ENCODE peak calls at places on chromosomes 16 and 17, in seven cellular contexts. Q, V, J, U, C, G and B are unnamed samples.

GRCh38 chr16:15434425-15435215 is at the start of gene BMERB1:
- DNase-seq in U (peak; percentile 61), Q (peak; percentile 94), J (peak; percentile 79), G (peak; percentile 79), C (peak; percentile 23), V (peak; percentile 81), B (peak; percentile 70)

GRCh38 chr16:81429045-81429521 is 15.5 kb upstream of the CMIP start:
- DNase-seq in Q (peak; percentile 56), C (no peak), V (no peak), U (no peak), J (no peak), G (no peak), B (no peak)

GRCh38 chr16:85311741-85312140 is 199.5 kb upstream of the CIBAR2 start:
- DNase-seq in Q (no peak), U (no peak), V (no peak), J (no peak), G (no peak), C (no peak), B (no peak)

GRCh38 chr17:57401556-57402488 is 145.5 kb downstream of the MSI2 start:
- DNase-seq in J (no peak), U (no peak), V (no peak), Q (peak; percentile 44), G (no peak), C (no peak), B (no peak)

GRCh38 chr16:82855471-82855870 is 228.7 kb downstream of the CDH13 start:
- DNase-seq in U (no peak), G (no peak), Q (no peak), C (no peak), J (no peak), V (no peak), B (no peak)

GRCh38 chr17:28547623-28548416 is 4.6 kb downstream of the UNC119 start:
- DNase-seq in V (peak; percentile 92), J (peak; percentile 79), G (peak; percentile 65), C (peak; percentile 60), Q (peak; percentile 92), U (peak; percentile 91), B (peak; percentile 63)

GRCh38 chr16:31373235-31373634 is 18.3 kb downstream of the ITGAX start:
- DNase-seq in G (no peak), V (no peak), U (no peak), J (no peak), Q (no peak), C (no peak), B (no peak)

GRCh38 chr17:10249271-10250010 is 51.0 kb upstream of the GAS7 start:
- DNase-seq in G (no peak), C (no peak), J (no peak), U (no peak), Q (no peak), V (no peak), B (no peak)

GRCh38 chr17:74520790-74521480 is 10.3 kb downstream of the CD300LB start:
- DNase-seq in G (no peak), J (no peak), V (no peak), Q (no peak), C (peak; percentile 16), U (peak; percentile 17), B (no peak)

GRCh38 chr17:36182176-36183000 is 6.0 kb upstream of the TBC1D3B start:
- DNase-seq in C (no peak), U (no peak), V (peak; percentile 86), J (peak; percentile 52), G (no peak), Q (no peak), B (no peak)

GRCh38 chr16:1613240-1613639 is 1.1 kb downstream of the CRAMP1 start:
- DNase-seq in Q (no peak), C (no peak), V (no peak), J (no peak), U (peak; percentile 25), G (no peak), B (no peak)

GRCh38 chr17:29059281-29059680 is 16.3 kb downstream of the PIPOX start:
- DNase-seq in V (no peak), J (no peak), C (no peak), U (no peak), Q (no peak), G (no peak), B (no peak)

GRCh38 chr16:51592013-51592501 is 441.0 kb upstream of the SALL1 start:
- DNase-seq in J (no peak), V (no peak), G (no peak), C (no peak), Q (no peak), U (no peak), B (no peak)

GRCh38 chr16:46859719-46860152 is 24.4 kb upstream of the GPT2 start:
- DNase-seq in U (peak; percentile 41), V (peak; percentile 31), J (no peak), G (no peak), C (no peak), Q (no peak), B (no peak)

GRCh38 chr16:57476546-57477410 is 9.5 kb downstream of the DOK4 start:
- DNase-seq in V (peak; percentile 54), G (no peak), C (no peak), J (no peak), Q (peak; percentile 43), U (no peak), B (no peak)

GRCh38 chr17:12631076-12631475 is 34.6 kb upstream of the MYOCD start:
- DNase-seq in J (no peak), Q (no peak), C (no peak), V (no peak), U (no peak), G (no peak), B (no peak)

GRCh38 chr17:60524463-60525346 is 1.3 kb downstream of the APPBP2 start:
- DNase-seq in Q (peak; percentile 25), J (no peak), C (no peak), U (no peak), V (no peak), G (no peak), B (no peak)

DNA sequence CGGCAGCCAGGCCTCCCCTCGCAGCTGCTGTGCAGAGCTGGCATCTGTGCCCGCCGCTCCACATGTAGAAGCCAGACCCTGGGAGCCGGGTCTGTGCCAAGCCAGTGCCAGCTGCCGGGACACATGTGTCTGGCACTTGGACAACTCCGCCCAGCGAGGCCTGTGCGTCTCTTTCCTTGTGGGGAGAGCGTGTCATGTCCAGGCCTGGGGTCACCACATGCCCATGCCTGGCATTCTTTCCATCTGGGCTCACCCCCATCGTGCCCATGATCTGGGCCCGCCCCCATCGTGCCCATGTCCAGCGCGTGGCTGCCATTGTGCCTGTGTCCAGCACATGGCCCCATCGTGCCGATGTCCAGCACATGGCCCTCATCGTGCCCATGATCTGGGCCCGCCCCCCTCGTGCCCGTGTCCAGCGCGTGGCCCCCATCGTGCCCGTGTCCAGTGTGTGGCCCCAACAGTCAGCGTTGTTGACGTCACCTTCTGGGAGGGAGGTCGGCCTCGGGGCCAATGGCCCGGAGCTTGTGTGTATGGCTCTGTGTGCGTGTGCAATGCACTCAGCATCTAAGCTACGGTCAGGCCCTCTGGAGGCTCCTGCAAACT is 13.3 kb upstream of the ACSF3 start:
- DNase-seq in U (no peak), V (no peak), G (no peak), Q (no peak), J (no peak), C (no peak), B (no peak)
- H3K27ac ChIP-seq in U (no peak overlapping the region), V (no peak overlapping the region), G (no peak overlapping the region), Q (no peak overlapping the region), J (no peak overlapping the region), C (no peak overlapping the region), B (no peak overlapping the region)

DNA sequence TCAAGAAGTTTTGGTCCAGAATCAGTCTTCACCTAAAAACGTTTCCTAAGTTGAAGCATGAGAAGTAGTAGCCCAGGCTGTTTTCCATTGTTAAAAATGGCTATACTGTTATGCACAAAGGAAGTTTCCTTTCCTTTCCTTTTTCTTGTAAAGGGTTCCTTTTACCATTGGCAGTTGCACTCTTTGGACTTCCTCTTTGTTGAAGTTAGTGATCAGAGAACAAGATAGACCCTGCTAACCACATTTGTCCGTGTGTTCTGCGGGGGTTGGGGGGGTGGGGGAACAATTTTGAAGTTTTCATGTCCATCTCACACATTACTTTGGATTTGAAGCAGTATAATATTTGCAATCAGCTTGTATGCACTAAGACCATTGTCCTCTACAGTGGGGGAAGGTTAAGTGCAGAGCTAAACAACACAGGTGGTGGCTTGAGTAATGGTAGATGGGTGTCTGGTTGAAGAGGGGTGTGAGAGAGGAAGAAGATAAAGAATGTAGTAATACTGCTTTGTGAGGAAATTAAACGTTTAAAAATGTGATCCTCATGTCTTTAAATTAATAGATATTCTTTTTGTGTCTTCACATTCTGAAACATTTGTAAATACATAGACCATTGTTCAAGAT is 1.4 kb downstream of the LPCAT2 start:
- DNase-seq in G (no peak), Q (no peak), C (no peak), V (no peak), U (no peak), J (no peak), B (no peak)
- H3K27ac ChIP-seq in G (no peak overlapping the region), Q (peak overlapping the region; percentile 69), C (peak overlapping the region; percentile 80), V (peak overlapping the region; percentile 83), U (no peak overlapping the region), J (peak overlapping the region; percentile 63), B (peak overlapping the region; percentile 80)

GRCh38 chr17:16944334-16945140 is 27.4 kb downstream of the TNFRSF13B start:
- DNase-seq in U (no peak), Q (no peak), V (peak; percentile 44), J (no peak), C (no peak), G (no peak), B (no peak)

GRCh38 chr17:16943032-16943352 is 28.9 kb downstream of the TNFRSF13B start:
- DNase-seq in V (no peak), C (no peak), U (no peak), G (no peak), J (no peak), Q (no peak), B (no peak)

GRCh38 chr17:16945141-16945493 is 26.8 kb downstream of the TNFRSF13B start:
- DNase-seq in U (no peak), C (no peak), J (no peak), G (no peak), V (peak; percentile 61), Q (no peak), B (no peak)

GRCh38 chr17:16942141-16943031 is 29.5 kb downstream of the TNFRSF13B start:
- DNase-seq in G (no peak), Q (no peak), J (no peak), C (no peak), V (peak; percentile 63), U (no peak), B (no peak)

GRCh38 chr17:16943541-16944333 is 28.2 kb downstream of the TNFRSF13B start:
- DNase-seq in C (no peak), G (no peak), Q (no peak), U (no peak), J (no peak), V (peak; percentile 71), B (no peak)
- H3K27ac ChIP-seq in C (no peak overlapping the region), G (no peak overlapping the region), Q (no peak overlapping the region), U (no peak overlapping the region), J (no peak overlapping the region), V (no peak overlapping the region), B (peak overlapping the region; percentile 88)

GRCh38 chr16:397135-397661 is at the start of gene NME4:
- DNase-seq in G (peak; percentile 42), V (peak; percentile 87), C (no peak), U (no peak), J (no peak), Q (peak; percentile 86), B (peak; percentile 69)

GRCh38 chr16:397736-398332 is 835 bp downstream of the NME4 start:
- DNase-seq in V (peak; percentile 88), Q (peak; percentile 81), G (peak; percentile 71), J (peak; percentile 74), U (peak; percentile 70), C (peak; percentile 66), B (peak; percentile 47)

GRCh38 chr16:396199-396598 is 800 bp upstream of the NME4 start:
- DNase-seq in G (no peak), J (no peak), V (no peak), Q (no peak), C (no peak), U (no peak), B (no peak)

GRCh38 chr16:398551-399277 is 1.7 kb downstream of the NME4 start:
- DNase-seq in G (no peak), C (no peak), V (no peak), U (no peak), Q (no peak), J (no peak), B (no peak)

GRCh38 chr16:396605-397004 is 394 bp upstream of the NME4 start:
- DNase-seq in C (no peak), Q (peak; percentile 83), J (no peak), G (no peak), V (no peak), U (no peak), B (peak; percentile 40)
- H3K27ac ChIP-seq in C (peak overlapping the region; percentile 73), Q (peak overlapping the region; percentile 80), J (peak overlapping the region; percentile 84), G (peak overlapping the region; percentile 36), V (peak overlapping the region; percentile 82), U (no peak overlapping the region), B (peak overlapping the region; percentile 63)